ENCODE peak calls at places on chromosomes 3 and 15, in five cellular contexts. One of them, this sample, is unnamed.

GRCh38 chr3:138082992-138083386 is 32.4 kb downstream of the DZIP1L start:
- DNase-seq in NCI-H460: no peak
- DNase-seq in HCT116: no peak
- DNase-seq in GM03348: no peak
- DNase-seq in HFFc6: no peak
- DNase-seq in this sample: no peak

GRCh38 chr15:45231061-45231576 is 20.9 kb upstream of the SLC28A2 start:
- DNase-seq in HFFc6: no peak
- DNase-seq in HCT116: no peak
- DNase-seq in GM03348: no peak
- DNase-seq in NCI-H460: no peak
- DNase-seq in this sample: no peak

GRCh38 chr3:49415931-49416601 is 3.8 kb downstream of the TCTA start:
- DNase-seq in HFFc6: no peak
- DNase-seq in HCT116: no peak
- DNase-seq in NCI-H460: no peak
- DNase-seq in GM03348: no peak
- DNase-seq in this sample: peak; percentile 73

GRCh38 chr3:42014443-42014945 is 52.6 kb upstream of the ULK4 start:
- DNase-seq in GM03348: peak; percentile 29
- DNase-seq in HFFc6: no peak
- DNase-seq in HCT116: no peak
- DNase-seq in NCI-H460: no peak
- DNase-seq in this sample: peak; percentile 17

GRCh38 chr3:59094446-59094845 is 44.6 kb upstream of the CFAP20DC start:
- DNase-seq in HCT116: no peak
- DNase-seq in GM03348: no peak
- DNase-seq in HFFc6: no peak
- DNase-seq in NCI-H460: no peak
- DNase-seq in this sample: no peak

GRCh38 chr15:88655103-88655553 is 16.3 kb downstream of the ISG20 start:
- DNase-seq in HFFc6: no peak
- DNase-seq in HCT116: no peak
- DNase-seq in GM03348: no peak
- DNase-seq in NCI-H460: no peak
- DNase-seq in this sample: no peak

GRCh38 chr15:65331811-65332210 is 27.3 kb downstream of the RNU5B-1 start:
- DNase-seq in NCI-H460: no peak
- DNase-seq in GM03348: no peak
- DNase-seq in HCT116: no peak
- DNase-seq in HFFc6: no peak
- DNase-seq in this sample: no peak

GRCh38 chr3:4988815-4989648 is 9.8 kb downstream of the BHLHE40 start:
- DNase-seq in HCT116: no peak
- DNase-seq in NCI-H460: no peak
- DNase-seq in GM03348: no peak
- DNase-seq in HFFc6: no peak
- DNase-seq in this sample: no peak

GRCh38 chr3:54706783-54707182 is 221.1 kb downstream of the LRTM1 start:
- DNase-seq in GM03348: no peak
- DNase-seq in NCI-H460: no peak
- DNase-seq in HFFc6: no peak
- DNase-seq in HCT116: no peak
- DNase-seq in this sample: no peak

GRCh38 chr15:66456211-66456610 is 41.4 kb downstream of the SNAPC5 start:
- DNase-seq in HCT116: no peak
- DNase-seq in NCI-H460: no peak
- DNase-seq in GM03348: no peak
- DNase-seq in HFFc6: peak; percentile 3
- DNase-seq in this sample: no peak

GRCh38 chr15:69313437-69314000 is 14.8 kb downstream of the PAQR5 start:
- DNase-seq in HFFc6: no peak
- DNase-seq in GM03348: no peak
- DNase-seq in HCT116: no peak
- DNase-seq in NCI-H460: no peak
- DNase-seq in this sample: no peak

GRCh38 chr3:8201886-8202285 is 299.7 kb upstream of the LMCD1 start:
- DNase-seq in HCT116: no peak
- DNase-seq in HFFc6: no peak
- DNase-seq in GM03348: no peak
- DNase-seq in NCI-H460: no peak
- DNase-seq in this sample: no peak

GRCh38 chr3:182725372-182726251 is 67.7 kb upstream of the ATP11B start:
- DNase-seq in HFFc6: no peak
- DNase-seq in NCI-H460: no peak
- DNase-seq in HCT116: no peak
- DNase-seq in GM03348: peak; percentile 47
- DNase-seq in this sample: no peak